ENCODE peak calls at places on chromosomes 3 and 15, in eight cellular contexts. J is IMR-90, Z is right cardiac atrium, U is HepG2, Q is tibial artery, W is transverse colon, F is H1, X is left ventricle myocardium inferior. C is an unnamed sample.

GRCh38 chr3:65130782-65131181 is 443.0 kb upstream of the ADAMTS9 start:
- DNase-seq in J (no peak), Z (no peak), U (no peak), Q (no peak), W (no peak), F (no peak), X (no peak), C (no peak)

GRCh38 chr3:196218155-196218712 is 1.9 kb downstream of the SLC51A start:
- DNase-seq in J (no peak), Z (no peak), U (no peak), Q (no peak), W (no peak), F (no peak), X (no peak), C (no peak)

GRCh38 chr3:101849714-101850326 is 506 bp downstream of the NFKBIZ start:
- DNase-seq in J (no peak), Z (peak; percentile 82), U (no peak), Q (peak; percentile 46), W (peak; percentile 52), F (no peak), X (peak; percentile 51), C (peak; percentile 81)

GRCh38 chr3:195010551-195011100 is 260.3 kb downstream of the XXYLT1 start:
- DNase-seq in J (no peak), Z (no peak), U (no peak), Q (no peak), W (no peak), F (no peak), X (no peak), C (no peak)

GRCh38 chr15:85583404-85584390 is 203.3 kb downstream of the AKAP13 start:
- DNase-seq in J (peak; percentile 68), Z (peak; percentile 74), U (no peak), Q (no peak), W (peak; percentile 65), F (no peak), X (peak; percentile 38), C (no peak)

GRCh38 chr3:53113293-53114010 is 16.8 kb downstream of the RFT1 start:
- DNase-seq in J (no peak), Z (peak; percentile 84), U (no peak), Q (no peak), W (no peak), F (no peak), X (peak; percentile 78), C (no peak)

GRCh38 chr3:63228677-63229076 is 49.4 kb upstream of the SYNPR start:
- DNase-seq in J (peak; percentile 12), Z (no peak), U (peak; percentile 16), Q (no peak), W (no peak), F (no peak), X (no peak), C (peak; percentile 43)

GRCh38 chr15:88586401-88587162 is 34.6 kb upstream of the AEN start:
- DNase-seq in J (peak; percentile 12), Z (no peak), U (no peak), Q (no peak), W (no peak), F (no peak), X (no peak), C (no peak)

GRCh38 chr3:126364130-126364695 is 7.0 kb upstream of the KLF15 start:
- DNase-seq in J (no peak), Z (peak; percentile 36), U (no peak), Q (no peak), W (peak; percentile 3), F (no peak), X (no peak), C (no peak)

GRCh38 chr3:152254031-152254430 is 14.7 kb upstream of the MBNL1 start:
- DNase-seq in J (no peak), Z (no peak), U (no peak), Q (no peak), W (no peak), F (no peak), X (no peak), C (no peak)

GRCh38 chr3:38548154-38548931 is 52.2 kb downstream of the EXOG start:
- DNase-seq in J (no peak), Z (no peak), U (no peak), Q (no peak), W (peak; percentile 2), F (no peak), X (no peak), C (no peak)

GRCh38 chr15:95277266-95277665 is 1045.9 kb downstream of the MCTP2 start:
- DNase-seq in J (peak; percentile 98), Z (no peak), U (no peak), Q (no peak), W (no peak), F (no peak), X (no peak), C (no peak)

GRCh38 chr3:89000886-89001285 is 106.5 kb upstream of the EPHA3 start:
- DNase-seq in J (no peak), Z (no peak), U (no peak), Q (no peak), W (no peak), F (no peak), X (no peak), C (no peak)

GRCh38 chr3:134656211-134656800 is 5.5 kb upstream of the KY start:
- DNase-seq in J (no peak), Z (no peak), U (no peak), Q (no peak), W (no peak), F (no peak), X (no peak), C (no peak)

GRCh38 chr3:147423601-147424324 is 14.6 kb downstream of the ZIC1 start:
- DNase-seq in J (no peak), Z (no peak), U (no peak), Q (no peak), W (no peak), F (no peak), X (no peak), C (no peak)

GRCh38 chr15:40309344-40309862 is 1.7 kb upstream of the PLCB2 start:
- DNase-seq in J (no peak), Z (no peak), U (no peak), Q (no peak), W (no peak), F (no peak), X (no peak), C (no peak)

GRCh38 chr3:10845839-10846656 is 30.0 kb downstream of the SLC6A11 start:
- DNase-seq in J (no peak), Z (no peak), U (no peak), Q (peak; percentile 31), W (no peak), F (no peak), X (no peak), C (no peak)
- H3K4me1 ChIP-seq in J (no peaks in the 10 kb centered on the region), Z (no peaks in the 10 kb centered on the region), U (no peaks in the 10 kb centered on the region), Q (no peaks in the 10 kb centered on the region), W (no peaks in the 10 kb centered on the region), F (no peaks in the 10 kb centered on the region), X (no peaks in the 10 kb centered on the region), C (no peaks in the 10 kb centered on the region)

GRCh38 chr15:26661107-26661506 is 111.8 kb downstream of the GABRB3 start:
- DNase-seq in J (no peak), Z (no peak), U (no peak), Q (no peak), W (no peak), F (no peak), X (no peak), C (no peak)
- H3K4me3 ChIP-seq in J (no peak overlapping the region), Z (no peak overlapping the region), U (no peak overlapping the region), Q (no peak overlapping the region), W (no peak overlapping the region), F (no peak overlapping the region), X (no peak overlapping the region), C (no peak overlapping the region)

DNA sequence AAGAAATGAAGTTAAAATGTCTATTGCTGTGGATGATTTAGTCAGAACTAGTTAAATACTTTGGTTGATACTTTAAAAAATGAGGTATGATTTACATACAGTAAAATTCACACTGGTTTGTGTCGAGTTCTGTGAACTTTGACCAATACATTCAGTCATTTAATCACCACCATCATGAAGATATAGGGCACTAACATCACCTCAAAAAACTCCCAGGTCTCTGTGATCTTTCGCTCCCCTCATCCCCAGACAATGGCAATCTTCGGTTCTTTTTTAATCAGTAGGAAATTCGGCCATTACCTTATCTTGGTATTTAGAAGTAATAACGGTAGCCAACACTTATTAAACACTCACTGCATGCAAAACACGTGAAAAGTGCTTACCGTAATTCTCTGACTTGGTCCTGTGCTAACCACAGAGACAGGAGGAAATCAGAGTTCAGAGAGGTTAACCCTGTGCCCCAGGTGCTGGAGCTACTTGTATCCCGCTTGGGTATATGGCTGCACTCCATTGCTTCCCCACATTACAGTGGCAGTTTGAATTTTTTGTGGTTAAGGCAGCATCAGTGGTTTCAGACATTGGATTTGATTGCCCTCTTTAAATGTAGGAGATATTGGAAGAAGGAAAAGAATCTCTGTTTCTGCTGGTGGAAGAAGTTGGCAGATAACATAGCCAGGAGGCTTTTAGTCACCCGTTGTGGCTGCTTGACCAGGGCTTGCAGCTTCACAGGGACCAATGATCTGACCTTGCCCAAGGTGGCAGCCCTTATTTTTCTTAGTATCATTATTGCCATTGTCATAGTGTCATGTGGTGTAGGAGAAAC is 4.2 kb downstream of the PLCL2 start:
- DNase-seq in J (no peak), Z (no peak), U (no peak), Q (no peak), W (no peak), F (no peak), X (no peak), C (no peak)
- H3K4me1 ChIP-seq in J (peaks cover 4% of the 10 kb centered on the region), Z (peaks cover 9% of the 10 kb centered on the region), U (no peaks in the 10 kb centered on the region), Q (peaks cover 13% of the 10 kb centered on the region), W (peaks cover 9% of the 10 kb centered on the region), F (peaks cover 9% of the 10 kb centered on the region), X (peaks cover 92% of the 10 kb centered on the region), C (peaks cover 4% of the 10 kb centered on the region)

GRCh38 chr3:46205286-46205960 is 2.7 kb downstream of the CCR1 start:
- DNase-seq in J (no peak), Z (no peak), U (no peak), Q (no peak), W (no peak), F (no peak), X (no peak), C (no peak)
- H3K4me3 ChIP-seq in J (no peak overlapping the region), Z (no peak overlapping the region), U (no peak overlapping the region), Q (no peak overlapping the region), W (no peak overlapping the region), F (no peak overlapping the region), X (no peak overlapping the region), C (no peak overlapping the region)

DNA sequence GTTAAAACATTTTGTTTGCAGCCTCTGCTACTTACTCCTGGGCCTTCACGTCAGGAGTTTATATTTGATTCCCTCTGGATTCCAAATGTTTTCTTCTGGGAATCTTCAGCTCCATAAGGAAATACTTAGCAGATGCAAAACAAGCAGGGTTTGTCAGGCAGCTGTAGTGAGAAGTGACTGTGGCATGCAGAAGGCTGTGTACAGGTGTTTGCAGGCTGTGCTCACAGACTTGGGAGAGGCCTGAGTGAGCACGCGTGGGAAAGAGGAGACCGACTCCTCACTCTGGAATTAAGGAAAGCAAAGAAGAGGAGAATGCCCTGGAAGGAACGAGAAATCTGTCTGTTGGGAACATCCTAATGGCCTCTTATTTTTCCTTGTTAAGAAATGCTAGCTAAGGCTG is 82.4 kb downstream of the TGFBR2 start:
- DNase-seq in J (peak; percentile 75), Z (no peak), U (no peak), Q (no peak), W (peak; percentile 49), F (no peak), X (no peak), C (peak; percentile 46)
- H3K4me1 ChIP-seq in J (peaks cover 10% of the 10 kb centered on the region), Z (peaks cover 34% of the 10 kb centered on the region), U (peaks cover 87% of the 10 kb centered on the region), Q (peaks cover 79% of the 10 kb centered on the region), W (peaks cover 56% of the 10 kb centered on the region), F (no peaks in the 10 kb centered on the region), X (peaks cover 100% of the 10 kb centered on the region), C (peaks cover 21% of the 10 kb centered on the region)

DNA sequence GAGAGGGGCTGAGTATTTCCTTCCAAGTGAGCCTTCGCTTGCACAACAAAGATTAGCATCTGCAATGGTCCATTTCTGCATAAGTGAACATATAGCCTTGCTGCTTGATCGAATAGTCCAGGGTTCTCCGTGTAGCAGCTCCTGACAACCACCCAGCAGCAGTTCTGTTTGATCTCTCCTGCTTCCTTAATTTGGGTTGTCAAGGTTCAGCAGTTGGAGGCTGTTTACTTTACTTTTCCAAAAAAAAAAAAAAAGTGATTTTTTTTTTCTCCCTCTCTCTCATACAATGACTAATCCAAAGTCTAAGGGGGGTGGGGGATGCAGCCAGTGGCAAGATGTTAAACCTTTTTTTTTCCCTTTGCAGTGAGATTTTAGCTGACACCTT is 3.6 kb downstream of the FOXP1 start:
- DNase-seq in J (peak; percentile 57), Z (no peak), U (peak; percentile 94), Q (no peak), W (peak; percentile 36), F (no peak), X (no peak), C (no peak)
- H3K4me3 ChIP-seq in J (peak overlapping the region; percentile 7), Z (peak overlapping the region; percentile 16), U (peak overlapping the region; percentile 30), Q (peak overlapping the region; percentile 92), W (no peak overlapping the region), F (no peak overlapping the region), X (peak overlapping the region; percentile 88), C (no peak overlapping the region)

C was measured in mucosa of descending colon.